ENCODE peak calls at places on chromosomes 7 and 10, in five cellular contexts. G is Caco-2; S is GM03348; E is activated CD4-positive, alpha-beta T cell treated with anti-CD3 and anti-CD28 coated beads, Interleukin-2, amount 50 U/mL, for 1 hour; P is H7. R is an unnamed sample.

GRCh38 chr7:45889367-45890067 is 1.2 kb downstream of the IGFBP1 start:
- DNase-seq in E (no peak), P (no peak), S (no peak), G (no peak), R (no peak)

GRCh38 chr10:73910401-73910763 is 550 bp upstream of the PLAU start:
- DNase-seq in G (peak; percentile 37), S (no peak), E (no peak), P (peak; percentile 68), R (no peak)

GRCh38 chr10:117955171-117955570 is 91.6 kb downstream of the RAB11FIP2 start:
- DNase-seq in P (no peak), G (no peak), S (peak; percentile 35), E (no peak), R (no peak)

GRCh38 chr7:16753932-16754571 is 497 bp downstream of the TSPAN13 start:
- DNase-seq in G (peak; percentile 72), S (peak; percentile 56), P (peak; percentile 72), E (no peak), R (peak; percentile 80)

GRCh38 chr10:126090911-126091728 is 194.8 kb downstream of the FANK1 start:
- DNase-seq in P (no peak), S (peak; percentile 90), G (no peak), E (no peak), R (no peak)

GRCh38 chr7:1667566-1668485 is 2.3 kb upstream of the ELFN1 start:
- DNase-seq in G (peak; percentile 45), E (no peak), P (peak; percentile 84), S (no peak), R (no peak)

GRCh38 chr7:2757904-2758672 is 70.1 kb downstream of the AMZ1 start:
- DNase-seq in E (peak; percentile 16), G (peak; percentile 76), P (peak; percentile 50), S (peak; percentile 91), R (peak; percentile 85)

GRCh38 chr10:97849491-97850402 is at the start of gene GOLGA7B:
- DNase-seq in E (peak; percentile 59), P (peak; percentile 98), S (peak; percentile 73), G (peak; percentile 80), R (peak; percentile 58)

GRCh38 chr10:43437141-43437860 is 390 bp downstream of the ZNF487 start:
- DNase-seq in E (no peak), G (no peak), P (no peak), S (no peak), R (no peak)

GRCh38 chr7:83005410-83005809 is 157.3 kb downstream of the PCLO start:
- DNase-seq in S (no peak), P (no peak), E (no peak), G (peak; percentile 26), R (no peak)

R was measured in ELF-1.